ENCODE peak calls at places on chromosomes 11 and 22, in four cellular contexts. B is NCI-H1092 treated with DMSO at 0.1 percent for 48 hours; U is naive thymus-derived CD8-positive, alpha-beta T cell; P is mucosa of gallbladder. I is an unnamed sample.
A peak's percentile ranks its signal among the peaks of the same experiment; 100 is the strongest.

GRCh38 chr11:62922189-62922589 is 1.0 kb upstream of the CHRM1 start:
- DNase-seq in B (no peak), P (no peak), U (no peak), I (no peak)

GRCh38 chr22:22836635-22837034 is 51.0 kb upstream of the IGLL5 start:
- DNase-seq in U (no peak), P (no peak), B (no peak), I (no peak)

GRCh38 chr22:46373166-46373565 is 37.7 kb downstream of the TRMU start:
- DNase-seq in P (peak; percentile 32), U (no peak), B (no peak), I (peak; percentile 50)

GRCh38 chr11:133347988-133348387 is 184.3 kb downstream of the OPCML start:
- DNase-seq in U (no peak), P (no peak), B (no peak), I (no peak)

GRCh38 chr11:43511959-43512358 is 153.2 kb downstream of the TTC17 start:
- DNase-seq in B (no peak), U (no peak), P (no peak), I (no peak)

GRCh38 chr11:9092846-9093778 is 1.7 kb upstream of the SCUBE2 start:
- DNase-seq in B (peak; percentile 80), U (no peak), P (no peak), I (no peak)

GRCh38 chr11:12103411-12104225 is 6.8 kb upstream of the MICAL2 start:
- DNase-seq in U (no peak), B (no peak), P (no peak), I (no peak)

GRCh38 chr11:119438599-119438998 is 15.6 kb upstream of the THY1 start:
- DNase-seq in P (no peak), U (no peak), B (no peak), I (no peak)

GRCh38 chr11:118373871-118374270 is 14.5 kb downstream of the UBE4A start:
- DNase-seq in U (no peak), P (no peak), B (no peak), I (no peak)

GRCh38 chr11:63985812-63986155 is 454 bp upstream of the OTUB1 start:
- DNase-seq in P (peak; percentile 27), U (peak; percentile 75), B (no peak), I (peak; percentile 60)

GRCh38 chr11:85123752-85124231 is 503.4 kb downstream of the DLG2 start:
- DNase-seq in U (no peak), B (no peak), P (no peak), I (no peak)

GRCh38 chr11:120306519-120307242 is 18.4 kb upstream of the TLCD5 start:
- DNase-seq in U (no peak), B (no peak), P (peak; percentile 78), I (peak; percentile 54)

GRCh38 chr22:29979645-29980303 is 96.8 kb downstream of the MTMR3 start:
- DNase-seq in P (no peak), B (no peak), U (no peak), I (no peak)

GRCh38 chr22:21865041-21865440 is 2.4 kb downstream of the MAPK1 start:
- DNase-seq in U (no peak), P (peak; percentile 27), B (no peak), I (no peak)

GRCh38 chr22:23657712-23658111 is 25.6 kb upstream of the DRICH1 start:
- DNase-seq in B (no peak), P (no peak), U (no peak), I (no peak)

GRCh38 chr11:70542811-70543210 is 144.5 kb downstream of the CTTN start:
- DNase-seq in P (no peak), U (no peak), B (no peak), I (no peak)

GRCh38 chr11:11113676-11114075 is 239.4 kb downstream of the CSNK2A3 start:
- DNase-seq in P (no peak), B (no peak), U (no peak), I (no peak)

GRCh38 chr11:111735262-111736116 is 30.7 kb downstream of the PPP2R1B start:
- DNase-seq in U (no peak), B (peak; percentile 91), P (peak; percentile 78), I (peak; percentile 63)

GRCh38 chr22:37180531-37181231 is 7.4 kb downstream of the C1QTNF6 start:
- DNase-seq in U (no peak), P (no peak), B (no peak), I (no peak)

GRCh38 chr11:57349491-57350274 is 11.5 kb downstream of the P2RX3 start:
- DNase-seq in P (peak; percentile 60), B (peak; percentile 25), U (peak; percentile 49), I (peak; percentile 67)

GRCh38 chr11:118321386-118322082 is 17.0 kb downstream of the CD3E start:
- DNase-seq in U (no peak), P (peak; percentile 36), B (no peak), I (peak; percentile 58)

GRCh38 chr22:43883012-43883661 is 8.7 kb downstream of the PNPLA5 start:
- DNase-seq in U (peak; percentile 46), P (peak; percentile 46), B (peak; percentile 29), I (peak; percentile 36)

GRCh38 chr11:34665077-34665835 is 44.4 kb downstream of the EHF start:
- DNase-seq in B (no peak), P (no peak), U (no peak), I (no peak)

GRCh38 chr11:81744336-81745116 is 989.1 kb downstream of the FAM181B start:
- DNase-seq in B (no peak), U (no peak), P (no peak), I (no peak)

GRCh38 chr11:49851511-49851910 is 100.7 kb upstream of the OR4C13 start:
- DNase-seq in P (no peak), B (no peak), U (no peak), I (no peak)

GRCh38 chr22:28992565-28993326 is 68.9 kb downstream of the C22orf31 start:
- DNase-seq in U (no peak), P (no peak), B (peak; percentile 72), I (no peak)

GRCh38 chr11:79428406-79428805 is 12.4 kb downstream of the TENM4 start:
- DNase-seq in P (no peak), B (no peak), U (no peak), I (no peak)

GRCh38 chr22:19103881-19104821 is 18.1 kb downstream of the DGCR2 start:
- DNase-seq in U (no peak), B (peak; percentile 13), P (no peak), I (no peak)

GRCh38 chr11:121625784-121626506 is 173.2 kb upstream of the SORL1-AS1 start:
- DNase-seq in B (no peak), U (no peak), P (no peak), I (no peak)

GRCh38 chr11:64007629-64008282 is 21.5 kb downstream of the OTUB1 start:
- DNase-seq in P (peak; percentile 66), U (no peak), B (peak; percentile 19), I (peak; percentile 65)

GRCh38 chr22:38866399-38867123 is 5.5 kb downstream of the CBX6 start:
- DNase-seq in P (no peak), U (no peak), B (no peak), I (no peak)

GRCh38 chr11:125591659-125592304 is 870 bp upstream of the STT3A start:
- DNase-seq in B (no peak), P (no peak), U (no peak), I (peak; percentile 37)

GRCh38 chr11:117664897-117665296 is 132.1 kb downstream of the DSCAML1 start:
- DNase-seq in U (no peak), P (no peak), B (no peak), I (peak; percentile 21)

GRCh38 chr22:47127441-47127871 is 365.0 kb downstream of the TBC1D22A start:
- DNase-seq in U (no peak), P (no peak), B (no peak), I (no peak)

GRCh38 chr11:134532176-134532920 is 120.3 kb upstream of the B3GAT1 start:
- DNase-seq in B (no peak), P (no peak), U (no peak), I (no peak)